ENCODE peak calls at places on chromosomes 6 and 20, in four cellular contexts. K is CD8-positive, alpha-beta T cell; O is neural crest cell; F is A549. U is an unnamed sample.

GRCh38 chr20:22770240-22770800 is 185.9 kb upstream of the FOXA2 start:
- DNase-seq in K (no peak), O (no peak), F (no peak), U (no peak)

GRCh38 chr6:136059308-136059707 is 190.8 kb downstream of the MTFR2 start:
- DNase-seq in K (no peak), O (no peak), F (no peak), U (no peak)

GRCh38 chr6:151385177-151385576 is 6.2 kb downstream of the ZBTB2 start:
- DNase-seq in K (no peak), O (no peak), F (no peak), U (no peak)

GRCh38 chr20:16459019-16459700 is 114.1 kb downstream of the KIF16B start:
- DNase-seq in K (no peak), O (no peak), F (peak), U (no peak)

GRCh38 chr6:46058951-46059350 is 43.3 kb upstream of the CLIC5 start:
- DNase-seq in K (no peak), O (no peak), F (no peak), U (no peak)

GRCh38 chr6:89050697-89051096 is 29.9 kb upstream of the PNRC1 start:
- DNase-seq in K (no peak), O (no peak), F (no peak), U (no peak)

GRCh38 chr6:53112871-53113270 is 35.8 kb downstream of the GCM1 start:
- DNase-seq in K (no peak), O (no peak), F (no peak), U (no peak)

GRCh38 chr6:81788748-81789147 is 36.3 kb upstream of the TENT5A start:
- DNase-seq in K (no peak), O (no peak), F (no peak), U (no peak)

GRCh38 chr20:51447097-51447764 is 95.3 kb downstream of the NFATC2 start:
- DNase-seq in K (no peak), O (no peak), F (peak), U (no peak)

GRCh38 chr20:45377191-45377775 is 842 bp downstream of the TP53TG5 start:
- DNase-seq in K (no peak), O (no peak), F (no peak), U (no peak)

GRCh38 chr6:144920391-144920983 is 635.4 kb downstream of the UTRN start:
- DNase-seq in K (no peak), O (no peak), F (no peak), U (no peak)

GRCh38 chr6:157221049-157221816 is 102.1 kb downstream of the TMEM242 start:
- DNase-seq in K (peak), O (peak), F (peak), U (peak)
- TF ChIP-seq CTCF in K (no peak), O (peak), F (no peak), U (no peak)

DNA sequence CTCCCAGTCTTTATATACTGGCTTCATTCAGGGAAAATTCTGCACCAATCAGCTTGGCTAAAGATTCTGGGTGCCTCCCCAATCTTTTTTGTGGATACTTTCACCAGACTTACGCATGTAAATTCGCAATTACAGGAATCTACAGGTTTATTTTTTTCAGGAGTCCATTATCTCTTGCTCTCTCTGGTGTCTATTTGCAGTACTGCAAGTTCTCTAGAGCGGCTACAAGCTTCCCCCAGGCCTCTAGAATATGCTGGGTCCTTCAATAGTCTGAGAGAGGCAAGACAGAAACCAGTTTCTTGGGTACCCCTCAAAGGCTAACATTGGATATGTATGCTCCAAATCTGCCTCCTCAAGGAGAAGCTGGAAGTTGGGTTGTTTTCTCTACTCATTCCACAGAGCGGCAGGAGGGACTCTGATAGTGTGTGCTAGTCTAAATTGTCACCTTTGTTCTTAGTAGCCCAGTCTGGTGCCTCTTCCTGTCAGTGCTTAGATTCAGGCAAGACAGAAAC is 58.5 kb downstream of the SUN5 start:
- DNase-seq in K (no peak), O (no peak), F (peak), U (peak)
- TF ChIP-seq CTCF in K (peak), O (peak), F (peak), U (peak)

DNA sequence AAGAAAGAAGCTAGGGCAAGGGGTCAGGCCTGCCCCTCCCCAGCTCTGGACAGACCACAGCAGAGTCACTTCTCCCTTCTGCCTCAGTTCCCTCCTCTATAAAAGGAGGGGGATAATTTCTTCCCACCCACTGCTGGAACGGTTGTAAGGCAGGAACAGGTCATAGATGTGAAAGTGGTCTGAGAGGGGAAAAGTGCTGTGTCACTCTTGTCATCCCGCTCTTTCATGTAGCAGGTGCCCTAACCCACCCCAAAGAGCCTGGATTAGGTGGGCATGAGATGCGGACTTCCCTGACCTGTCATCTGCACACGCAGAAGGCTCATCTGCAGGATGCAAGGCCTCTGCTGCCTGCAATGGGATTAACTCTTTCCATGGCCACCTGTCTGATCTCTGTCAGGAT is 218.2 kb upstream of the LRFN2 start:
- DNase-seq in K (no peak), O (no peak), F (no peak), U (no peak)
- TF ChIP-seq CTCF in K (no peak), O (no peak), F (no peak), U (no peak)

DNA sequence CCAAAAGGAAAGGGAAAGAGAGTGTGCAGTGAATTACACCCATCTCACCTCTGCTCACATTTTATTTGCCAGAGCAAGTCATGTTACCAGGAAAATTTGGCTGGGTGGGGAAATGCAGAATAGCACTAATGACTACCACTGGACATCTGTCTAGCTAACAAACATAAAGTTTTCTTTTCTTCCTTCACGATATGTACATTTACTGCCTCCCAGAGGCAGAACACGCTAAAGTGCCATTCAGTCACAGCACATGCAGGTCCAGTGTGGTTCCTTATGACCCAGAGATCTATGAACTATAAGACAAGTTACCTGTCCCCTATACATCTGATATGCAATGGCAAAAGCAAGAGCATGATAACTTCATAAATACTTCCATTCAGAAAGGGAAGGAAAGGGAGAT is 194.1 kb downstream of the OGFRL1 start:
- DNase-seq in K (no peak), O (no peak), F (no peak), U (no peak)
- TF ChIP-seq CTCF in K (no peak), O (no peak), F (peak), U (no peak)

U was measured in endothelial cell.